ENCODE peak calls at places on chromosomes 13 and 19, in nine cellular contexts. D is spleen, L is ovary, W is H1, O is adrenal gland, R is heart left ventricle, M is uterus, N is IMR-90, U is Peyer's patch. G is an unnamed sample. For H3K36me3, the result is how much of the 10 kb centered on the place peaks cover.

GRCh38 chr19:3396881-3397265 is 30.5 kb downstream of the NFIC start:
- DNase-seq in L (no peak), W (no peak), M (no peak), D (no peak), N (no peak), R (no peak), O (no peak), U (no peak), G (no peak)

GRCh38 chr19:5804516-5805464 is at the start of gene NRTN:
- DNase-seq in U (peak), O (peak), M (no peak), D (peak), W (peak), N (no peak), R (no peak), L (no peak), G (peak)

GRCh38 chr19:28468701-28469459 is 744.1 kb downstream of the UQCRFS1 start:
- DNase-seq in M (no peak), U (no peak), W (no peak), L (no peak), R (no peak), O (no peak), N (no peak), D (peak), G (peak)

GRCh38 chr13:105527127-105527526 is 1008.3 kb downstream of the EFNB2 start:
- DNase-seq in L (no peak), D (no peak), M (no peak), W (no peak), U (no peak), O (no peak), N (no peak), R (no peak), G (no peak)

GRCh38 chr13:74730556-74731331 is 596.5 kb upstream of the KLF12 start:
- DNase-seq in L (no peak), D (no peak), R (no peak), M (no peak), W (no peak), U (no peak), O (no peak), N (no peak), G (no peak)

GRCh38 chr19:29502581-29502850 is 23.3 kb upstream of the VSTM2B start:
- DNase-seq in D (no peak), U (no peak), N (no peak), R (no peak), W (no peak), M (no peak), L (no peak), O (no peak), G (no peak)

GRCh38 chr13:32883501-32883900 is 132.7 kb upstream of the KL start:
- DNase-seq in D (no peak), W (no peak), R (no peak), L (no peak), M (peak), O (no peak), U (no peak), N (peak), G (no peak)

GRCh38 chr19:6753178-6754031 is 13.8 kb downstream of the SH2D3A start:
- DNase-seq in W (peak), O (peak), N (peak), D (peak), L (peak), R (peak), M (peak), U (peak), G (peak)

GRCh38 chr19:28744943-28745342 is 468.0 kb downstream of the UQCRFS1 start:
- DNase-seq in W (no peak), L (no peak), U (no peak), D (no peak), O (no peak), R (no peak), M (no peak), N (no peak), G (no peak)

GRCh38 chr13:80297503-80297902 is 43.4 kb downstream of the SPRY2 start:
- DNase-seq in U (no peak), W (no peak), R (no peak), N (no peak), M (no peak), D (no peak), O (no peak), L (no peak), G (no peak)

GRCh38 chr19:42538841-42539709 is 10.8 kb upstream of the CEACAM1 start:
- DNase-seq in W (peak), N (no peak), L (no peak), U (no peak), M (no peak), R (no peak), O (peak), D (no peak), G (no peak)

GRCh38 chr13:76754414-76754813 is 131.8 kb downstream of the KCTD12 start:
- DNase-seq in N (peak), W (no peak), U (no peak), O (peak), R (peak), D (no peak), M (peak), L (no peak), G (peak)

GRCh38 chr13:97974773-97975172 is 21.3 kb downstream of the IPO5 start:
- DNase-seq in O (no peak), L (no peak), N (no peak), W (no peak), D (no peak), M (no peak), R (no peak), U (no peak), G (no peak)

GRCh38 chr19:3336680-3337523 is 29.5 kb upstream of the NFIC start:
- DNase-seq in D (no peak), W (no peak), M (peak), R (peak), O (peak), U (no peak), L (peak), N (peak), G (peak)

GRCh38 chr19:55581828-55582223 is 1.2 kb upstream of the ZNF579 start:
- DNase-seq in W (no peak), U (no peak), R (no peak), O (no peak), L (no peak), N (no peak), M (no peak), D (no peak), G (no peak)

GRCh38 chr13:26051231-26052135 is at the start of gene SHISA2:
- DNase-seq in N (peak), O (no peak), R (peak), U (no peak), D (no peak), W (peak), M (no peak), L (no peak), G (no peak)

GRCh38 chr19:9672893-9673292 is 2.0 kb downstream of the ZNF562 start:
- DNase-seq in O (no peak), M (no peak), W (no peak), N (no peak), U (no peak), L (no peak), R (no peak), D (no peak), G (no peak)

GRCh38 chr13:100751826-100752225 is 77.2 kb upstream of the TMTC4 start:
- DNase-seq in M (no peak), R (no peak), O (no peak), D (no peak), W (peak), U (no peak), N (no peak), L (no peak), G (no peak)

GRCh38 chr13:30618186-30618937 is 642 bp downstream of the USPL1 start:
- DNase-seq in U (peak), D (peak), R (peak), O (peak), L (peak), M (no peak), W (no peak), N (no peak), G (peak)

GRCh38 chr19:43644181-43644580 is 4.5 kb upstream of the CADM4 start:
- DNase-seq in U (no peak), M (no peak), R (no peak), D (no peak), O (no peak), N (no peak), W (no peak), L (no peak), G (no peak)

DNA sequence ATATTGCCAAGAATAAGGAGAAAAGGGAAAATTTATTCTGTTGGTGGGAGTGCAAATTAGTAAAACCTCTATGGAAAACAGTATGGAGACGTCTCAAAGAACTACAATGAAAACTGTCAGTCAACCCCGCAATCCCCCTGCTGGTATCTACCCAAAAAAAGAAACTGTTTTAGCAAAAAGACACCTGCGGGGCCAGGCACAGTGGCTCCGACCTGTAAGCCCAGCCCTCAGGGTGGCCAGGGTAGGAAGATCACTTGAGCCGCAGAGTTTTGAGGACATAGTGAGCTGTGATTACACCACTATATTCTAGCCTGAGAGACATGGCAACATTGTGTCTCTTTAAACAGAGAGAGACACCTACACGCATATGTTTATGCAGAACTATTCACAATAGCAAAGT is 37.5 kb upstream of the SLITRK1 start:
- DNase-seq in L (no peak), M (no peak), U (no peak), R (no peak), N (no peak), W (no peak), O (no peak), D (no peak), G (no peak)
- TF ChIP-seq CTCF in L (no peak), M (no peak), U (no peak), R (no peak), N (no peak), W (no peak), O (no peak), D (no peak), G (no peak)

GRCh38 chr13:48939728-48940127 is 36.0 kb upstream of the FNDC3A start:
- DNase-seq in W (no peak), L (no peak), M (no peak), D (no peak), R (no peak), O (no peak), U (no peak), N (no peak), G (no peak)
- TF ChIP-seq POLR2A in W (no peak), L (no peak), M (no peak), D (no peak), R (no peak), O (no peak), U (no peak), N (no peak), G (no peak)

GRCh38 chr19:49560358-49560900 is 19.9 kb downstream of the NOSIP start:
- DNase-seq in L (no peak), W (no peak), U (peak), D (no peak), O (no peak), R (peak), M (no peak), N (no peak), G (no peak)
- H3K36me3 ChIP-seq in L (under half), W (under half), U (under half), D (half or more), O (under half), R (under half), M (under half), N (under half), G (under half)

GRCh38 chr13:72255908-72256307 is 388.9 kb upstream of the DACH1 start:
- DNase-seq in D (no peak), U (no peak), M (no peak), O (peak), L (no peak), W (peak), R (no peak), N (no peak), G (no peak)
- TF ChIP-seq CTCF in D (no peak), U (peak), M (no peak), O (peak), L (no peak), W (peak), R (no peak), N (no peak), G (no peak)

DNA sequence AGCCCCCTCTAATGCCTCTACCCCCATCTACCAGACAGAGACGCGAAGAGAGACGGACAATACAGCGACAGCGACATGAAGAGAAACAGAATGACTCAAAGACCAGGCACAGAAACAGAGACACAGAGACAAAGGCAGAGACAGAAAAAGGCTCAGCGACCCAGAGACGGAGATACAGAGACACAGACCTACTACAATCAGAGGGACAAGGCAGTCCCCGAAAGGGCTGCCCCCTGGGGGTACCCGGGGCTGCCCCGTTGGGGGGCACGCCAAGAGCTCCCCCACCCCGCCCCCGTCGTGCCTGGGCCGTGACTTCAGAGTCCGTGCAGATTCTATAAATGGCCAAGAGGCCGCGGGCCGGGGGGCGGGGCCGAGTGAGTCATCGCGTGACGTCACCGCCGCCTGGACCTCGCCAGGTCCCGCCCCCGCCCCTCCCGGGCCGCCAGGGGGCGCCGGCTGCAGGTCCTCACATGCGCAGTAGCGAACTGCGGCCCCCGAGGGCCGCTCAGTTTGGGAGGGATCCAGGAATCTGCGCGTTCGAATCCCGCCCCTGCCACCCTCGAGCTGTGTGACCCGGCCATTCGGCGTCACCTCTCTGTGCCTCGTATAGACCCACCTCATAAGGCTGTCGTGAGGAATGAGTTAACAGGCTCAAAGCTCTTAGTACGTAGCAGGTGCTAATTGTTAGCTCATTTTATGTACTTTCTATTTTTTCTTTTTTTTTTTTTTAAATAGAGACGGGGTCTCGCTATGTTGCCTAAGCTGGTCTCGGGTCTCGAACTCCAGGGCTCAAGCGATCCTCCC is 2.7 kb upstream of the CNN1 start:
- DNase-seq in U (peak), R (peak), N (peak), L (peak), M (peak), W (peak), O (peak), D (peak), G (peak)
- TF ChIP-seq POLR2A in U (no peak), R (peak), N (peak), L (peak), M (peak), W (peak), O (peak), D (no peak), G (peak)

GRCh38 chr13:109768176-109768575 is 18.2 kb downstream of the IRS2 start:
- DNase-seq in W (no peak), L (no peak), R (no peak), N (no peak), O (no peak), M (no peak), D (no peak), U (no peak), G (no peak)

GRCh38 chr13:109769921-109770320 is 16.5 kb downstream of the IRS2 start:
- DNase-seq in L (no peak), N (no peak), R (no peak), M (no peak), U (no peak), O (no peak), W (no peak), D (peak), G (no peak)

GRCh38 chr13:109768616-109769015 is 17.8 kb downstream of the IRS2 start:
- DNase-seq in U (no peak), N (no peak), O (no peak), R (peak), M (no peak), D (no peak), W (no peak), L (no peak), G (no peak)

GRCh38 chr13:109770436-109770835 is 15.9 kb downstream of the IRS2 start:
- DNase-seq in L (no peak), N (no peak), R (no peak), M (no peak), U (no peak), W (no peak), D (no peak), O (no peak), G (no peak)

GRCh38 chr13:109769275-109769674 is 17.1 kb downstream of the IRS2 start:
- DNase-seq in W (no peak), R (no peak), L (no peak), O (no peak), D (no peak), M (no peak), N (no peak), U (no peak), G (no peak)
- H3K36me3 ChIP-seq in W (under half), R (under half), L (under half), O (under half), D (under half), M (under half), N (under half), U (under half), G (under half)

GRCh38 chr13:89937420-89937819 is 1410.1 kb upstream of the MIR17HG start:
- DNase-seq in U (no peak), R (no peak), L (no peak), N (no peak), D (no peak), W (no peak), M (no peak), O (no peak), G (no peak)

GRCh38 chr13:89930861-89931260 is 1416.6 kb upstream of the MIR17HG start:
- DNase-seq in U (no peak), N (no peak), O (no peak), D (no peak), L (no peak), R (no peak), M (no peak), W (no peak), G (no peak)

GRCh38 chr13:89936256-89936655 is 1411.2 kb upstream of the MIR17HG start:
- DNase-seq in M (no peak), O (no peak), U (no peak), L (no peak), W (no peak), D (no peak), N (no peak), R (no peak), G (no peak)

DNA sequence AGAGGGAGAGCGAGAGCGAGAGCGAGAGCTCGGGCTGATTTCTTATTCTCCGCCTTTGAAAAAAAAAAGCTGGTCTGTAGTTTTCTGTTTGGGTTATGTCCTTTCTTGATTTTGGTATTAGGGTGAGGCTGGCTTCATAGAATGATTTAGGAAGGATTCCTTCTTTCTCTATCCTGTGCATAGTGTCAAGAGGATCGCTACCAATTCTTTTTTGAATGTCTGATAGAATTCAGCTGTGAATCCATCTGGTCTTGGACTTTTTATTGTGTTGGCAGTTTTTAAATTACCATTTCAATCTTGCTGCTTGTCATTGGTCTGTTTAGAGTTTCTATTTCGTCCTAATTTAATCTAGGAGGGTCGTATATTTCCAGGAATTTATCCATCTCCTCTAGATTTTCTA is 1414.6 kb upstream of the MIR17HG start:
- DNase-seq in M (no peak), L (no peak), W (no peak), O (no peak), N (no peak), D (no peak), R (no peak), U (no peak), G (no peak)
- TF ChIP-seq CTCF in M (no peak), L (no peak), W (no peak), O (no peak), N (no peak), D (no peak), R (no peak), U (no peak), G (no peak)

DNA sequence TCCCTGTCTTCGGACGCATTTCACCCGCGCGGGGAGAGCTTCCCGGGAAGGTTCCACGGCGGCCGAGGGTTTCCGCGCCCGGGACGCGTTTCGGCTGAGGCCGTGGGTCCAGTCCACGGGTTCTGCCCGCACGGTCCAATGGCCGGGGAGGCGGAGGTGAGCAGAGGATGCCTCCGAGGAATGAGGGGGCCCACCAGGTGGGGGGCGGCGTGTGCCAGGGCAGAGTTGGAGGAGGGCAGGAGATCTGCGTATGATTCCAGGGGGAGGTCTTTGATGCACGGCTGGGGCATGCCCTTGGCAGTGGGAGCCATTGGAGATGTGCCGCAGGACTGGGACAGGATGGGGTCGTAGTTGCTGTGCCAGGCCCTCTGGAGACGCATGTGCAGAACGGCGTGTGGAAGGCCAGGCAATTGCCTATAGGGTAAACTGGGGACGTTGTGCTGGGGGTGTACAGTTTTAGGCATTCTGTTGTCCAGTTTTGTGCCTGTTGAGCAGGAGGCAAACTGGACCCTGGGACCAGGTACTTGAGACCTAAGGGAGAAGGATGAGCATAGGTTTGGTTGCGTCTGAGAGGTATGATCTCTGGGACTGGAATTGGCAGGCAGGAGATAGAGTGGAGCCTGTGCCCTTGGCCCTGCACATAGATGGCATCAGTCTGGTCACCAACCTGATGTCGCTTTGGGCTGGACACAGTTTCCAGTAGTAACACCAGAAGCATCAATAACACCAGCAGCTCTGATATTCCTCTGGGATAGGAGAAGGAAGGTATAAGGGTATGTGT is 751 bp downstream of the ZNF584 start:
- DNase-seq in D (no peak), R (peak), N (peak), M (no peak), O (peak), L (peak), U (no peak), W (peak), G (peak)
- TF ChIP-seq POLR2A in D (no peak), R (no peak), N (no peak), M (no peak), O (no peak), L (no peak), U (no peak), W (no peak), G (no peak)

DNA sequence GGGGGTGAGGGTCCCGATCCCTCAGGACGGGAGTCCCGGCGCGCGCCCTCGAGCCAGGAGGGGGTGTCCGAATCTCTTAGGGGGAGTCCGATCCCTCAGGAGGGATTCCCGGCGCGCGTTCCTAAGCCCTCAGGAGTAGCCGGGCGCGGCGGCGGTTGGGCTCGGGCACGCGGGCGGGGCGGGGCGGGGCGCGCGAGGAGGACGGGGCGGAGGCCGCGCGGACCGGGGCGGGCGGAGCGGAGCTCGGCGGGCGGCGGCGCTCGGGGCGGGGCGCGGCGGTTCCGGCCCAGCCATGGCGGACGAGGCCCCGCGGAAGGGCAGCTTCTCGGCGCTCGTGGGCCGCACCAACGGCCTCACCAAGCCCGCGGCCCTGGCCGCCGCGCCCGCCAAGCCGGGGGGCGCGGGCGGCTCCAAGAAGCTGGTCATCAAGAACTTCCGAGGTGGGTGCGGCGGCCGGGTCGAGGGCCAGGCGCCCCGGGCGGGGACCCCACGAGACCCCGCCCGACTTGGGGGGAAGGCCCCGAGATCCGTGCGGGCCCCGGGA is at the start of gene CUL4A:
- DNase-seq in R (peak), N (peak), L (peak), M (peak), O (peak), U (peak), W (peak), D (peak), G (peak)
- H3K36me3 ChIP-seq in R (under half), N (under half), L (under half), M (under half), O (under half), U (under half), W (under half), D (under half), G (under half)

G was measured in sigmoid colon.